ENCODE peak calls at places on chromosomes 16 and 17, in seven cellular contexts. One of them, this sample, is unnamed.

GRCh38 chr16:88064011-88064888 is 113.0 kb downstream of the BANP start:
- DNase-seq in H9: no peak
- DNase-seq in heart right ventricle: no peak
- DNase-seq in AG04450: no peak
- DNase-seq in fibroblast of lung: no peak
- DNase-seq in A549: no peak
- DNase-seq in aorta: peak
- DNase-seq in this sample: no peak

GRCh38 chr16:88065747-88066142 is 114.5 kb downstream of the BANP start:
- DNase-seq in H9: no peak
- DNase-seq in heart right ventricle: no peak
- DNase-seq in AG04450: no peak
- DNase-seq in fibroblast of lung: no peak
- DNase-seq in A549: no peak
- DNase-seq in aorta: no peak
- DNase-seq in this sample: no peak

GRCh38 chr16:86681440-86681838 is 103.1 kb downstream of the FOXL1 start:
- DNase-seq in H9: no peak
- DNase-seq in heart right ventricle: peak
- DNase-seq in AG04450: no peak
- DNase-seq in fibroblast of lung: peak
- DNase-seq in A549: no peak
- DNase-seq in aorta: peak
- DNase-seq in this sample: no peak

GRCh38 chr16:84726079-84726669 is 26.4 kb downstream of the USP10 start:
- DNase-seq in H9: peak
- DNase-seq in heart right ventricle: peak
- DNase-seq in AG04450: peak
- DNase-seq in fibroblast of lung: peak
- DNase-seq in A549: peak
- DNase-seq in aorta: peak
- DNase-seq in this sample: no peak

GRCh38 chr16:84976644-84977400 is 34.5 kb downstream of the ZDHHC7 start:
- DNase-seq in H9: no peak
- DNase-seq in heart right ventricle: peak
- DNase-seq in AG04450: no peak
- DNase-seq in fibroblast of lung: no peak
- DNase-seq in A549: no peak
- DNase-seq in aorta: no peak
- DNase-seq in this sample: no peak

GRCh38 chr17:57365420-57365819 is 109.1 kb downstream of the MSI2 start:
- DNase-seq in H9: no peak
- DNase-seq in heart right ventricle: no peak
- DNase-seq in AG04450: no peak
- DNase-seq in fibroblast of lung: no peak
- DNase-seq in A549: peak
- DNase-seq in aorta: no peak
- DNase-seq in this sample: no peak

GRCh38 chr16:27485811-27486210 is 63.9 kb downstream of the GTF3C1 start:
- DNase-seq in H9: no peak
- DNase-seq in heart right ventricle: no peak
- DNase-seq in AG04450: no peak
- DNase-seq in fibroblast of lung: no peak
- DNase-seq in A549: no peak
- DNase-seq in aorta: peak
- DNase-seq in this sample: no peak

GRCh38 chr17:8161289-8162231 is 1.2 kb downstream of the VAMP2 start:
- DNase-seq in H9: peak
- DNase-seq in heart right ventricle: no peak
- DNase-seq in AG04450: no peak
- DNase-seq in fibroblast of lung: no peak
- DNase-seq in A549: no peak
- DNase-seq in aorta: peak
- DNase-seq in this sample: no peak

GRCh38 chr17:37476431-37477130 is 13.1 kb upstream of the DUSP14 start:
- DNase-seq in H9: no peak
- DNase-seq in heart right ventricle: peak
- DNase-seq in AG04450: no peak
- DNase-seq in fibroblast of lung: peak
- DNase-seq in A549: peak
- DNase-seq in aorta: no peak
- DNase-seq in this sample: no peak

GRCh38 chr17:6998855-6999508 is 3.1 kb downstream of the ALOX12 start:
- DNase-seq in H9: no peak
- DNase-seq in heart right ventricle: no peak
- DNase-seq in AG04450: no peak
- DNase-seq in fibroblast of lung: no peak
- DNase-seq in A549: no peak
- DNase-seq in aorta: no peak
- DNase-seq in this sample: no peak

GRCh38 chr16:55380485-55380884 is 56.5 kb downstream of the IRX6 start:
- DNase-seq in H9: no peak
- DNase-seq in heart right ventricle: no peak
- DNase-seq in AG04450: no peak
- DNase-seq in fibroblast of lung: no peak
- DNase-seq in A549: no peak
- DNase-seq in aorta: no peak
- DNase-seq in this sample: no peak

GRCh38 chr16:59597269-59597668 is 863.2 kb upstream of the GOT2 start:
- DNase-seq in H9: no peak
- DNase-seq in heart right ventricle: no peak
- DNase-seq in AG04450: no peak
- DNase-seq in fibroblast of lung: no peak
- DNase-seq in A549: no peak
- DNase-seq in aorta: no peak
- DNase-seq in this sample: no peak

GRCh38 chr17:60506312-60506711 is 19.7 kb downstream of the APPBP2 start:
- DNase-seq in H9: no peak
- DNase-seq in heart right ventricle: no peak
- DNase-seq in AG04450: peak
- DNase-seq in fibroblast of lung: peak
- DNase-seq in A549: peak
- DNase-seq in aorta: no peak
- DNase-seq in this sample: no peak

GRCh38 chr17:64992325-64992802 is 64.2 kb downstream of the GNA13 start:
- DNase-seq in H9: no peak
- DNase-seq in heart right ventricle: no peak
- DNase-seq in AG04450: no peak
- DNase-seq in fibroblast of lung: peak
- DNase-seq in A549: peak
- DNase-seq in aorta: no peak
- DNase-seq in this sample: peak

GRCh38 chr16:66036162-66036561 is 330.3 kb upstream of the CDH5 start:
- DNase-seq in H9: no peak
- DNase-seq in heart right ventricle: no peak
- DNase-seq in AG04450: no peak
- DNase-seq in fibroblast of lung: peak
- DNase-seq in A549: no peak
- DNase-seq in aorta: no peak
- DNase-seq in this sample: no peak

GRCh38 chr17:32903774-32904673 is 23.9 kb upstream of the TMEM98 start:
- DNase-seq in H9: no peak
- DNase-seq in heart right ventricle: no peak
- DNase-seq in AG04450: no peak
- DNase-seq in fibroblast of lung: no peak
- DNase-seq in A549: no peak
- DNase-seq in aorta: no peak
- DNase-seq in this sample: no peak

GRCh38 chr17:77273397-77274136 is 132.8 kb downstream of the SEC14L1 start:
- DNase-seq in H9: peak
- DNase-seq in heart right ventricle: no peak
- DNase-seq in AG04450: no peak
- DNase-seq in fibroblast of lung: no peak
- DNase-seq in A549: peak
- DNase-seq in aorta: no peak
- DNase-seq in this sample: no peak

GRCh38 chr17:4178651-4179050 is 35.7 kb downstream of the CYB5D2 start:
- DNase-seq in H9: no peak
- DNase-seq in heart right ventricle: no peak
- DNase-seq in AG04450: no peak
- DNase-seq in fibroblast of lung: no peak
- DNase-seq in A549: no peak
- DNase-seq in aorta: peak
- DNase-seq in this sample: no peak

GRCh38 chr17:47708312-47708863 is 14.4 kb downstream of the TBKBP1 start:
- DNase-seq in H9: no peak
- DNase-seq in heart right ventricle: no peak
- DNase-seq in AG04450: no peak
- DNase-seq in fibroblast of lung: no peak
- DNase-seq in A549: no peak
- DNase-seq in aorta: peak
- DNase-seq in this sample: no peak

GRCh38 chr17:79064026-79064425 is 10.6 kb upstream of the ENGASE start:
- DNase-seq in H9: no peak
- DNase-seq in heart right ventricle: no peak
- DNase-seq in AG04450: no peak
- DNase-seq in fibroblast of lung: no peak
- DNase-seq in A549: no peak
- DNase-seq in aorta: peak
- DNase-seq in this sample: no peak

GRCh38 chr17:19397556-19398041 is 10.6 kb upstream of the MFAP4 start:
- DNase-seq in H9: peak
- DNase-seq in heart right ventricle: no peak
- DNase-seq in AG04450: no peak
- DNase-seq in fibroblast of lung: no peak
- DNase-seq in A549: no peak
- DNase-seq in aorta: peak
- DNase-seq in this sample: no peak

GRCh38 chr17:49763735-49764558 is at the start of gene FAM117A:
- DNase-seq in H9: peak
- DNase-seq in heart right ventricle: peak
- DNase-seq in AG04450: peak
- DNase-seq in fibroblast of lung: peak
- DNase-seq in A549: peak
- DNase-seq in aorta: peak
- DNase-seq in this sample: peak

GRCh38 chr17:82241183-82241925 is 12.5 kb downstream of the SLC16A3 start:
- DNase-seq in H9: no peak
- DNase-seq in heart right ventricle: peak
- DNase-seq in AG04450: no peak
- DNase-seq in fibroblast of lung: peak
- DNase-seq in A549: peak
- DNase-seq in aorta: peak
- DNase-seq in this sample: no peak

GRCh38 chr17:38728290-38728831 is 1.8 kb upstream of the CISD3 start:
- DNase-seq in H9: no peak
- DNase-seq in heart right ventricle: no peak
- DNase-seq in AG04450: no peak
- DNase-seq in fibroblast of lung: no peak
- DNase-seq in A549: no peak
- DNase-seq in aorta: no peak
- DNase-seq in this sample: no peak

DNA sequence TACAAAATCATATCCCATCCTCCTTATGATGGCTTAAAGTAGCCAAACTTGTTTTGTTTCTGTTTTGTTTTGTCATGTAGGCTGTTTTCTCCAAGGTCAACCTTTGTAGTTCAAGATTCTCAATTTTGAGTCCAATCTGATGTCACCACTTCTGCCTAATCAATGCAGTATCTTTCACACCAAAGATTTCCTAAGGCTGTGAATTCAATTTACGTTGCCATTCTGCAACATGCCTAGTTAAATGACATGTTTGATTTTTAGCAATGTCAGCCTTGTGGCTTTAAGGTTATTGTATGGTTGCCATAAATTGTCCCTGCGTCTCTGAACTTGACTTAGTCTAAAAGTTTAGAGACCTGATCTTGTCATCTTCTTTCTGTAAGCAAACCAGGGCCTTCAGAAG is 20.4 kb downstream of the ZNF213 start:
- DNase-seq in H9: no peak
- DNase-seq in heart right ventricle: no peak
- DNase-seq in AG04450: no peak
- DNase-seq in fibroblast of lung: no peak
- DNase-seq in A549: no peak
- DNase-seq in aorta: no peak
- DNase-seq in this sample: no peak
- H3K27ac ChIP-seq in H9: no peak
- H3K27ac ChIP-seq in heart right ventricle: no peak
- H3K27ac ChIP-seq in AG04450: no peak
- H3K27ac ChIP-seq in fibroblast of lung: no peak
- H3K27ac ChIP-seq in A549: no peak
- H3K27ac ChIP-seq in aorta: no peak
- H3K27ac ChIP-seq in this sample: no peak

GRCh38 chr16:89315791-89316581 is 98.5 kb downstream of the ZNF778 start:
- DNase-seq in H9: no peak
- DNase-seq in heart right ventricle: peak
- DNase-seq in AG04450: no peak
- DNase-seq in fibroblast of lung: peak
- DNase-seq in A549: peak
- DNase-seq in aorta: no peak
- DNase-seq in this sample: peak
- H3K27ac ChIP-seq in H9: no peak
- H3K27ac ChIP-seq in heart right ventricle: peak
- H3K27ac ChIP-seq in AG04450: peak
- H3K27ac ChIP-seq in fibroblast of lung: peak
- H3K27ac ChIP-seq in A549: peak
- H3K27ac ChIP-seq in aorta: no peak
- H3K27ac ChIP-seq in this sample: peak

DNA sequence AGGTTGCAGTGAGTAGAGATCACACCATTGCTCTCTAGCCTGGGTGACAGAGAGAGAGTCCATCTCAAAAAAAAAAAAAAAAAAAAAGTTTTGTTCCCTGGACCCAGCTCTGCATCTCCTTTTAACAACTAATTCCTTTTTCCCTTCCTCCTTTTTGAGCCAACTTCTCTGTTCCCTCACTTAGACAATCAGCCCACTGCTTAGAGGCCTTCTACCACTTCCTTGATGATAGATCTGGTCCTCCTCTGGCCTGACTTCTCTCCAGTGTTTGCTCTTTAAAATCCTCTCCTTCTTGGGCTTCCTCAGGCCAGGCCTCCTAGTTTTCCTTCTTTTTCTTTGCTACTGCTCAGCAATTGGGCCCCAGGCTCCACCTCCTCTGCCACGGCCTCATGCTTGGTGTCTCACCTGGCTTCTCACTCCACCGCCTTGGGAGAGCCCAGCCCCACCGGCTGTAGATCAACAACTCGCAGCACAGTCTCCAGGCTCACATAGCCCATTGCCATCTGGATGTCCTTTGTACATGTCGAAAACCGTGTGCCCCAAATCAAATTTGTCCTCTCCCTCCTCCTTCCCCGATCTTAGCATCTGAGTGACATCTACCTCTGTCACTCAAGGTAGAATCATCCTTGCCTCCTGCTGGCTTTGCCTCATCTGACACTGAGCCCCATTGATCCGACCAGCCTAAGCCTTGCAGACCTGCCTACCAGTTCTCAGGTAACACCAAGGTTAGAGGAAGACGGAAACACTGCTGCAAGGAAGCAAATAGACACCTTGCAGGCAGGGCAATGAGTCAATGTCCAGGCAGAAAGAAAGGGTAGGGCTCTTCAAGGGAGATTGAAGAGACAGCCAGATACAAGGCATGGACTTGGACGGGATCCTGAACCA is 17.4 kb downstream of the ARHGAP27 start:
- DNase-seq in H9: peak
- DNase-seq in heart right ventricle: no peak
- DNase-seq in AG04450: no peak
- DNase-seq in fibroblast of lung: no peak
- DNase-seq in A549: no peak
- DNase-seq in aorta: no peak
- DNase-seq in this sample: no peak
- H3K27ac ChIP-seq in H9: no peak
- H3K27ac ChIP-seq in heart right ventricle: no peak
- H3K27ac ChIP-seq in AG04450: no peak
- H3K27ac ChIP-seq in fibroblast of lung: no peak
- H3K27ac ChIP-seq in A549: no peak
- H3K27ac ChIP-seq in aorta: no peak
- H3K27ac ChIP-seq in this sample: peak

GRCh38 chr16:70721202-70721963 is 35.5 kb upstream of the MTSS2 start:
- DNase-seq in H9: no peak
- DNase-seq in heart right ventricle: no peak
- DNase-seq in AG04450: no peak
- DNase-seq in fibroblast of lung: no peak
- DNase-seq in A549: no peak
- DNase-seq in aorta: no peak
- DNase-seq in this sample: no peak
- H3K27ac ChIP-seq in H9: no peak
- H3K27ac ChIP-seq in heart right ventricle: no peak
- H3K27ac ChIP-seq in AG04450: no peak
- H3K27ac ChIP-seq in fibroblast of lung: no peak
- H3K27ac ChIP-seq in A549: no peak
- H3K27ac ChIP-seq in aorta: no peak
- H3K27ac ChIP-seq in this sample: no peak